ENCODE peak calls at places on chromosomes 4 and X, in six cellular contexts. One of them, this sample, is unnamed.

GRCh38 chrX:111652719-111653118 is 28.3 kb upstream of the ALG13 start:
- DNase-seq in fibroblast of mammary gland: peak
- DNase-seq in Panc1: no peak
- DNase-seq in astrocyte of the spinal cord: no peak
- DNase-seq in cardiac muscle cell: no peak
- DNase-seq in IMR-90: no peak
- DNase-seq in this sample: no peak

GRCh38 chrX:40171513-40172168 is 73.9 kb upstream of the BCOR start:
- DNase-seq in fibroblast of mammary gland: no peak
- DNase-seq in Panc1: no peak
- DNase-seq in astrocyte of the spinal cord: peak
- DNase-seq in cardiac muscle cell: peak
- DNase-seq in IMR-90: no peak
- DNase-seq in this sample: no peak

GRCh38 chrX:47217121-47217851 is 1.2 kb upstream of the CDK16 start:
- DNase-seq in fibroblast of mammary gland: peak
- DNase-seq in Panc1: no peak
- DNase-seq in astrocyte of the spinal cord: no peak
- DNase-seq in cardiac muscle cell: peak
- DNase-seq in IMR-90: peak
- DNase-seq in this sample: no peak

GRCh38 chr4:89064848-89065247 is 7.9 kb upstream of the FAM13A start:
- DNase-seq in fibroblast of mammary gland: peak
- DNase-seq in Panc1: no peak
- DNase-seq in astrocyte of the spinal cord: peak
- DNase-seq in cardiac muscle cell: no peak
- DNase-seq in IMR-90: no peak
- DNase-seq in this sample: peak

GRCh38 chrX:79096339-79096638 is 48.2 kb upstream of the GPR174 start:
- DNase-seq in fibroblast of mammary gland: no peak
- DNase-seq in Panc1: no peak
- DNase-seq in astrocyte of the spinal cord: no peak
- DNase-seq in cardiac muscle cell: no peak
- DNase-seq in IMR-90: no peak
- DNase-seq in this sample: no peak

GRCh38 chr4:53497446-53498069 is 93.7 kb downstream of the LNX1 start:
- DNase-seq in fibroblast of mammary gland: peak
- DNase-seq in Panc1: no peak
- DNase-seq in astrocyte of the spinal cord: peak
- DNase-seq in cardiac muscle cell: peak
- DNase-seq in IMR-90: peak
- DNase-seq in this sample: no peak

GRCh38 chr4:153113061-153113837 is 91.0 kb upstream of the TRIM2 start:
- DNase-seq in fibroblast of mammary gland: peak
- DNase-seq in Panc1: no peak
- DNase-seq in astrocyte of the spinal cord: peak
- DNase-seq in cardiac muscle cell: peak
- DNase-seq in IMR-90: peak
- DNase-seq in this sample: no peak

GRCh38 chr4:145557720-145558119 is 61.5 kb upstream of the MMAA start:
- DNase-seq in fibroblast of mammary gland: peak
- DNase-seq in Panc1: peak
- DNase-seq in astrocyte of the spinal cord: peak
- DNase-seq in cardiac muscle cell: peak
- DNase-seq in IMR-90: peak
- DNase-seq in this sample: no peak

GRCh38 chr4:53532521-53532920 is 58.8 kb downstream of the LNX1 start:
- DNase-seq in fibroblast of mammary gland: no peak
- DNase-seq in Panc1: no peak
- DNase-seq in astrocyte of the spinal cord: peak
- DNase-seq in cardiac muscle cell: peak
- DNase-seq in IMR-90: peak
- DNase-seq in this sample: no peak

GRCh38 chrX:46938589-46938988 is 26.4 kb downstream of the JADE3 start:
- DNase-seq in fibroblast of mammary gland: no peak
- DNase-seq in Panc1: no peak
- DNase-seq in astrocyte of the spinal cord: no peak
- DNase-seq in cardiac muscle cell: no peak
- DNase-seq in IMR-90: no peak
- DNase-seq in this sample: no peak

GRCh38 chrX:115642304-115642703 is 81.3 kb downstream of the PLS3 start:
- DNase-seq in fibroblast of mammary gland: no peak
- DNase-seq in Panc1: no peak
- DNase-seq in astrocyte of the spinal cord: no peak
- DNase-seq in cardiac muscle cell: peak
- DNase-seq in IMR-90: no peak
- DNase-seq in this sample: no peak

GRCh38 chr4:53119685-53120084 is 246.2 kb downstream of the SCFD2 start:
- DNase-seq in fibroblast of mammary gland: peak
- DNase-seq in Panc1: no peak
- DNase-seq in astrocyte of the spinal cord: peak
- DNase-seq in cardiac muscle cell: peak
- DNase-seq in IMR-90: peak
- DNase-seq in this sample: peak

GRCh38 chr4:40325406-40326019 is 9.6 kb upstream of the CHRNA9 start:
- DNase-seq in fibroblast of mammary gland: peak
- DNase-seq in Panc1: no peak
- DNase-seq in astrocyte of the spinal cord: peak
- DNase-seq in cardiac muscle cell: peak
- DNase-seq in IMR-90: peak
- DNase-seq in this sample: no peak

GRCh38 chrX:48896611-48897011 is 957 bp downstream of the TIMM17B start:
- DNase-seq in fibroblast of mammary gland: peak
- DNase-seq in Panc1: no peak
- DNase-seq in astrocyte of the spinal cord: no peak
- DNase-seq in cardiac muscle cell: peak
- DNase-seq in IMR-90: no peak
- DNase-seq in this sample: no peak

GRCh38 chr4:69497081-69497480 is 1.4 kb upstream of the UGT2B4 start:
- DNase-seq in fibroblast of mammary gland: peak
- DNase-seq in Panc1: no peak
- DNase-seq in astrocyte of the spinal cord: peak
- DNase-seq in cardiac muscle cell: peak
- DNase-seq in IMR-90: no peak
- DNase-seq in this sample: peak

GRCh38 chr4:25861422-25861926 is 1.3 kb downstream of the SEL1L3 start:
- DNase-seq in fibroblast of mammary gland: peak
- DNase-seq in Panc1: no peak
- DNase-seq in astrocyte of the spinal cord: peak
- DNase-seq in cardiac muscle cell: peak
- DNase-seq in IMR-90: peak
- DNase-seq in this sample: no peak

GRCh38 chr4:150867148-150867547 is 147.9 kb downstream of the LRBA start:
- DNase-seq in fibroblast of mammary gland: peak
- DNase-seq in Panc1: no peak
- DNase-seq in astrocyte of the spinal cord: peak
- DNase-seq in cardiac muscle cell: peak
- DNase-seq in IMR-90: peak
- DNase-seq in this sample: peak

GRCh38 chr4:38452009-38452408 is 212.0 kb upstream of the KLF3 start:
- DNase-seq in fibroblast of mammary gland: no peak
- DNase-seq in Panc1: no peak
- DNase-seq in astrocyte of the spinal cord: no peak
- DNase-seq in cardiac muscle cell: no peak
- DNase-seq in IMR-90: no peak
- DNase-seq in this sample: no peak

GRCh38 chr4:26028793-26029511 is 114.9 kb downstream of the SMIM20 start:
- DNase-seq in fibroblast of mammary gland: peak
- DNase-seq in Panc1: no peak
- DNase-seq in astrocyte of the spinal cord: peak
- DNase-seq in cardiac muscle cell: peak
- DNase-seq in IMR-90: peak
- DNase-seq in this sample: no peak

GRCh38 chr4:189792819-189793618 is 147.7 kb upstream of the FRG1 start:
- DNase-seq in fibroblast of mammary gland: peak
- DNase-seq in Panc1: peak
- DNase-seq in astrocyte of the spinal cord: peak
- DNase-seq in cardiac muscle cell: peak
- DNase-seq in IMR-90: peak
- DNase-seq in this sample: peak

GRCh38 chr4:97016186-97016945 is 1126.9 kb downstream of the STPG2 start:
- DNase-seq in fibroblast of mammary gland: no peak
- DNase-seq in Panc1: no peak
- DNase-seq in astrocyte of the spinal cord: no peak
- DNase-seq in cardiac muscle cell: no peak
- DNase-seq in IMR-90: no peak
- DNase-seq in this sample: peak

GRCh38 chr4:54085284-54085683 is 14.7 kb upstream of the GSX2 start:
- DNase-seq in fibroblast of mammary gland: peak
- DNase-seq in Panc1: peak
- DNase-seq in astrocyte of the spinal cord: peak
- DNase-seq in cardiac muscle cell: peak
- DNase-seq in IMR-90: peak
- DNase-seq in this sample: no peak

GRCh38 chr4:98519268-98519993 is 139.0 kb downstream of the TSPAN5 start:
- DNase-seq in fibroblast of mammary gland: peak
- DNase-seq in Panc1: no peak
- DNase-seq in astrocyte of the spinal cord: peak
- DNase-seq in cardiac muscle cell: peak
- DNase-seq in IMR-90: peak
- DNase-seq in this sample: no peak

GRCh38 chrX:843306-843705 is 212.7 kb downstream of the SHOX start:
- DNase-seq in fibroblast of mammary gland: no peak
- DNase-seq in Panc1: no peak
- DNase-seq in astrocyte of the spinal cord: no peak
- DNase-seq in cardiac muscle cell: no peak
- DNase-seq in IMR-90: no peak
- DNase-seq in this sample: no peak

GRCh38 chrX:150032742-150033141 is 94.5 kb upstream of the EOLA2 start:
- DNase-seq in fibroblast of mammary gland: peak
- DNase-seq in Panc1: no peak
- DNase-seq in astrocyte of the spinal cord: peak
- DNase-seq in cardiac muscle cell: peak
- DNase-seq in IMR-90: peak
- DNase-seq in this sample: no peak

GRCh38 chrX:109847257-109848187 is 114.5 kb upstream of the ACSL4 start:
- DNase-seq in fibroblast of mammary gland: peak
- DNase-seq in Panc1: no peak
- DNase-seq in astrocyte of the spinal cord: peak
- DNase-seq in cardiac muscle cell: peak
- DNase-seq in IMR-90: peak
- DNase-seq in this sample: peak

GRCh38 chr4:143273170-143273917 is 63.3 kb upstream of the GAB1 start:
- DNase-seq in fibroblast of mammary gland: no peak
- DNase-seq in Panc1: no peak
- DNase-seq in astrocyte of the spinal cord: no peak
- DNase-seq in cardiac muscle cell: no peak
- DNase-seq in IMR-90: peak
- DNase-seq in this sample: no peak

GRCh38 chr4:109072595-109072994 is 229.9 kb downstream of the COL25A1 start:
- DNase-seq in fibroblast of mammary gland: peak
- DNase-seq in Panc1: no peak
- DNase-seq in astrocyte of the spinal cord: peak
- DNase-seq in cardiac muscle cell: peak
- DNase-seq in IMR-90: peak
- DNase-seq in this sample: no peak

GRCh38 chr4:165757426-165757825 is 115.6 kb upstream of the TLL1 start:
- DNase-seq in fibroblast of mammary gland: no peak
- DNase-seq in Panc1: no peak
- DNase-seq in astrocyte of the spinal cord: no peak
- DNase-seq in cardiac muscle cell: no peak
- DNase-seq in IMR-90: no peak
- DNase-seq in this sample: no peak

GRCh38 chrX:154021131-154021611 is 1.5 kb upstream of the IRAK1 start:
- DNase-seq in fibroblast of mammary gland: peak
- DNase-seq in Panc1: no peak
- DNase-seq in astrocyte of the spinal cord: peak
- DNase-seq in cardiac muscle cell: peak
- DNase-seq in IMR-90: peak
- DNase-seq in this sample: no peak

GRCh38 chr4:123102897-123103489 is 180.6 kb upstream of the NUDT6 start:
- DNase-seq in fibroblast of mammary gland: peak
- DNase-seq in Panc1: no peak
- DNase-seq in astrocyte of the spinal cord: peak
- DNase-seq in cardiac muscle cell: peak
- DNase-seq in IMR-90: peak
- DNase-seq in this sample: no peak

GRCh38 chrX:135985123-135985973 is at the start of gene SLC9A6:
- DNase-seq in fibroblast of mammary gland: peak
- DNase-seq in Panc1: no peak
- DNase-seq in astrocyte of the spinal cord: peak
- DNase-seq in cardiac muscle cell: peak
- DNase-seq in IMR-90: peak
- DNase-seq in this sample: no peak

GRCh38 chr4:67575889-67576329 is 17.4 kb downstream of the STAP1 start:
- DNase-seq in fibroblast of mammary gland: no peak
- DNase-seq in Panc1: no peak
- DNase-seq in astrocyte of the spinal cord: no peak
- DNase-seq in cardiac muscle cell: no peak
- DNase-seq in IMR-90: no peak
- DNase-seq in this sample: no peak

GRCh38 chr4:81214144-81214517 is 891 bp downstream of the PRKG2 start:
- DNase-seq in fibroblast of mammary gland: no peak
- DNase-seq in Panc1: no peak
- DNase-seq in astrocyte of the spinal cord: no peak
- DNase-seq in cardiac muscle cell: no peak
- DNase-seq in IMR-90: no peak
- DNase-seq in this sample: no peak
- TF ChIP-seq CTCF in fibroblast of mammary gland: no peak
- TF ChIP-seq CTCF in Panc1: no peak
- TF ChIP-seq CTCF in astrocyte of the spinal cord: no peak
- TF ChIP-seq CTCF in cardiac muscle cell: no peak
- TF ChIP-seq CTCF in IMR-90: no peak
- TF ChIP-seq CTCF in this sample: no peak

GRCh38 chrX:129953334-129953648 is 29.1 kb upstream of the BCORL1 start:
- DNase-seq in fibroblast of mammary gland: no peak
- DNase-seq in Panc1: no peak
- DNase-seq in astrocyte of the spinal cord: no peak
- DNase-seq in cardiac muscle cell: no peak
- DNase-seq in IMR-90: no peak
- DNase-seq in this sample: no peak
- H3K4me3 ChIP-seq in fibroblast of mammary gland: no peak
- H3K4me3 ChIP-seq in Panc1: no peak
- H3K4me3 ChIP-seq in astrocyte of the spinal cord: peak
- H3K4me3 ChIP-seq in cardiac muscle cell: peak
- H3K4me3 ChIP-seq in IMR-90: no peak
- H3K4me3 ChIP-seq in this sample: no peak

DNA sequence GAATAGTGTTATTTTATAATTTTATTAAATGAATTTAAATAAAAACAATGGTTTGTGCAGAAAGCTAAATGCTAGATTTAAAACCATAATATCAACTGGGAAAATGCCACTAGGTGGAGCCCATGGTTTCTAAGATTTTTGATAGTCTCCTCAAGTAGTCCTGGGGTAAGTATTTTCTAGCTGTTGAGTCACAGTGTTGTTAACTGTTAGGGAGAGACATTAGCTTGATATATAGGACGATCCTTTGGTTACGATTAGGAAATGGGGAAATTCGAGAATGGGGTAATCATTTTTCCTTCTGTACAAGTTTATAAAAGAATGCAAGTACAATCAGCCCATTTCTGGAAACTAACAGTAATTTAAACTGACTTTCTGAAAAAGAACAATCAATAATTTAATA is 378.4 kb downstream of the ANKRD50 start:
- DNase-seq in fibroblast of mammary gland: peak
- DNase-seq in Panc1: peak
- DNase-seq in astrocyte of the spinal cord: peak
- DNase-seq in cardiac muscle cell: peak
- DNase-seq in IMR-90: peak
- DNase-seq in this sample: peak
- TF ChIP-seq CTCF in fibroblast of mammary gland: peak
- TF ChIP-seq CTCF in Panc1: peak
- TF ChIP-seq CTCF in astrocyte of the spinal cord: peak
- TF ChIP-seq CTCF in cardiac muscle cell: peak
- TF ChIP-seq CTCF in IMR-90: peak
- TF ChIP-seq CTCF in this sample: peak

GRCh38 chr4:575281-576141 is 584 bp downstream of the TMEM271 start:
- DNase-seq in fibroblast of mammary gland: peak
- DNase-seq in Panc1: no peak
- DNase-seq in astrocyte of the spinal cord: peak
- DNase-seq in cardiac muscle cell: peak
- DNase-seq in IMR-90: peak
- DNase-seq in this sample: peak
- H3K4me3 ChIP-seq in fibroblast of mammary gland: no peak
- H3K4me3 ChIP-seq in Panc1: no peak
- H3K4me3 ChIP-seq in astrocyte of the spinal cord: no peak
- H3K4me3 ChIP-seq in cardiac muscle cell: peak
- H3K4me3 ChIP-seq in IMR-90: no peak
- H3K4me3 ChIP-seq in this sample: no peak

This sample was measured in retinal pigment epithelial cell.